ENCODE peak calls at places on chromosomes 3 and 15, in eight cellular contexts. O is effector memory CD8-positive, alpha-beta T cell; R is NCI-H2081; J is EL; P is activated CD8-positive, alpha-beta memory T cell treated with anti-CD3 and anti-CD28 coated beads, Interleukin-2, amount 50 U/mL, for 48 hours; L is heart right ventricle; E is WERI-Rb-1; K is stimulated activated naive CD8-positive, alpha-beta T cell treated with anti-CD3 and anti-CD28 coated beads, Interleukin-15, Interleukin-2, amounts not matched to agents 100 U/mL and 50 U/mL, for 24 hours. H is an unnamed sample.
A peak's percentile ranks its signal among the peaks of the same experiment; 100 is the strongest.

GRCh38 chr3:11212301-11212613 is 58.0 kb downstream of the HRH1 start:
- DNase-seq in O (no peak), R (no peak), J (peak; percentile 84), P (no peak), L (no peak), E (no peak), K (no peak), H (peak; percentile 86)

GRCh38 chr3:99286266-99286845 is 352.0 kb upstream of the COL8A1 start:
- DNase-seq in O (no peak), R (no peak), J (peak; percentile 15), P (no peak), L (no peak), E (no peak), K (no peak), H (peak; percentile 82)

GRCh38 chr3:177760803-177761202 is 563.5 kb upstream of the TBL1XR1 start:
- DNase-seq in O (no peak), R (no peak), J (no peak), P (no peak), L (no peak), E (no peak), K (no peak), H (peak; percentile 30)

GRCh38 chr3:49903451-49904424 is at the start of gene MST1R:
- DNase-seq in O (peak; percentile 82), R (peak; percentile 86), J (no peak), P (peak; percentile 90), L (peak; percentile 81), E (no peak), K (peak; percentile 89), H (no peak)

GRCh38 chr3:182909318-182910040 is 70.9 kb downstream of the DCUN1D1 start:
- DNase-seq in O (no peak), R (peak; percentile 29), J (no peak), P (no peak), L (no peak), E (no peak), K (no peak), H (peak; percentile 30)

GRCh38 chr15:65937046-65937445 is 67.8 kb downstream of the RAB11A start:
- DNase-seq in O (no peak), R (no peak), J (no peak), P (no peak), L (no peak), E (no peak), K (no peak), H (no peak)

GRCh38 chr15:94910166-94910565 is 678.8 kb downstream of the MCTP2 start:
- DNase-seq in O (no peak), R (no peak), J (peak; percentile 1), P (no peak), L (no peak), E (no peak), K (no peak), H (no peak)

GRCh38 chr3:53252105-53252946 is 3.5 kb downstream of the TKT start:
- DNase-seq in O (no peak), R (no peak), J (no peak), P (no peak), L (no peak), E (no peak), K (no peak), H (no peak)

GRCh38 chr3:196968233-196969000 is at the start of gene PIGZ:
- DNase-seq in O (no peak), R (peak; percentile 55), J (peak; percentile 48), P (peak; percentile 70), L (peak; percentile 55), E (no peak), K (peak; percentile 59), H (peak; percentile 44)

GRCh38 chr3:136267235-136267634 is 17.1 kb downstream of the PCCB start:
- DNase-seq in O (no peak), R (no peak), J (no peak), P (no peak), L (no peak), E (no peak), K (no peak), H (no peak)

GRCh38 chr15:59222106-59222505 is 15.5 kb downstream of the LDHAL6B start:
- DNase-seq in O (no peak), R (no peak), J (peak; percentile 90), P (no peak), L (no peak), E (no peak), K (no peak), H (peak; percentile 88)

GRCh38 chr15:85615930-85616329 is 178.8 kb downstream of the KLHL25 start:
- DNase-seq in O (peak; percentile 20), R (no peak), J (peak; percentile 54), P (no peak), L (no peak), E (peak; percentile 37), K (no peak), H (peak; percentile 43)

GRCh38 chr15:40104865-40105516 is 3.7 kb downstream of the BMF start:
- DNase-seq in O (peak; percentile 64), R (peak; percentile 86), J (peak; percentile 94), P (peak; percentile 96), L (peak; percentile 94), E (peak; percentile 91), K (peak; percentile 92), H (peak; percentile 95)

GRCh38 chr3:29555590-29555989 is 274.7 kb downstream of the RBMS3 start:
- DNase-seq in O (no peak), R (no peak), J (peak; percentile 40), P (no peak), L (no peak), E (no peak), K (no peak), H (no peak)

GRCh38 chr15:81284256-81285031 is 39.5 kb downstream of the STARD5 start:
- DNase-seq in O (no peak), R (no peak), J (no peak), P (peak; percentile 26), L (no peak), E (no peak), K (no peak), H (no peak)

GRCh38 chr15:63362196-63362595 is 19.4 kb downstream of the CA12 start:
- DNase-seq in O (no peak), R (no peak), J (no peak), P (no peak), L (peak; percentile 51), E (no peak), K (no peak), H (peak; percentile 25)

GRCh38 chr3:176663376-176663775 is 533.9 kb downstream of the TBL1XR1 start:
- DNase-seq in O (no peak), R (peak; percentile 49), J (peak; percentile 7), P (no peak), L (no peak), E (no peak), K (no peak), H (peak; percentile 58)

GRCh38 chr3:11078826-11079520 is 75.3 kb upstream of the HRH1 start:
- DNase-seq in O (no peak), R (no peak), J (no peak), P (no peak), L (no peak), E (no peak), K (no peak), H (no peak)

GRCh38 chr3:121951291-121951690 is 57.1 kb downstream of the SLC15A2 start:
- DNase-seq in O (no peak), R (no peak), J (no peak), P (no peak), L (no peak), E (no peak), K (no peak), H (no peak)

GRCh38 chr3:111750278-111750884 is 108.7 kb upstream of the PHLDB2 start:
- DNase-seq in O (no peak), R (no peak), J (no peak), P (no peak), L (no peak), E (no peak), K (no peak), H (no peak)

GRCh38 chr3:16374047-16375019 is 109.3 kb downstream of the OXNAD1 start:
- DNase-seq in O (no peak), R (no peak), J (no peak), P (no peak), L (no peak), E (no peak), K (peak; percentile 61), H (no peak)

GRCh38 chr3:150077581-150078247 is 107.0 kb upstream of the PFN2 start:
- DNase-seq in O (no peak), R (no peak), J (peak; percentile 84), P (no peak), L (no peak), E (no peak), K (no peak), H (peak; percentile 73)

GRCh38 chr15:29785068-29785467 is 37.2 kb downstream of the TJP1 start:
- DNase-seq in O (no peak), R (no peak), J (no peak), P (no peak), L (no peak), E (no peak), K (no peak), H (peak; percentile 10)

GRCh38 chr15:99452728-99453643 is 112.8 kb upstream of the MEF2A start:
- DNase-seq in O (no peak), R (no peak), J (peak; percentile 36), P (peak; percentile 50), L (peak; percentile 90), E (peak; percentile 71), K (no peak), H (peak; percentile 49)

GRCh38 chr3:17783426-17783825 is 41.0 kb upstream of the TBC1D5 start:
- DNase-seq in O (no peak), R (no peak), J (no peak), P (no peak), L (no peak), E (no peak), K (no peak), H (no peak)

GRCh38 chr3:186442162-186442561 is 80.1 kb upstream of the DGKG start:
- DNase-seq in O (no peak), R (no peak), J (no peak), P (no peak), L (peak; percentile 23), E (no peak), K (no peak), H (no peak)

GRCh38 chr3:23710555-23710954 is 95.2 kb upstream of the UBE2E1 start:
- DNase-seq in O (no peak), R (no peak), J (no peak), P (no peak), L (peak; percentile 21), E (no peak), K (no peak), H (peak; percentile 24)

GRCh38 chr3:181823716-181824115 is 112.0 kb downstream of the SOX2 start:
- DNase-seq in O (no peak), R (peak; percentile 74), J (no peak), P (no peak), L (no peak), E (no peak), K (no peak), H (no peak)

GRCh38 chr3:133301194-133301593 is 98.7 kb upstream of the BFSP2 start:
- DNase-seq in O (no peak), R (no peak), J (peak; percentile 90), P (no peak), L (no peak), E (no peak), K (no peak), H (peak; percentile 97)

GRCh38 chr3:4343258-4343657 is 40.1 kb downstream of the SETMAR start:
- DNase-seq in O (no peak), R (no peak), J (peak; percentile 18), P (no peak), L (no peak), E (no peak), K (no peak), H (peak; percentile 80)

GRCh38 chr15:48888836-48889235 is 10.9 kb downstream of the EID1 start:
- DNase-seq in O (no peak), R (no peak), J (no peak), P (no peak), L (no peak), E (no peak), K (no peak), H (no peak)

GRCh38 chr3:19148768-19149091 is 420 bp downstream of the KCNH8 start:
- DNase-seq in O (no peak), R (no peak), J (no peak), P (no peak), L (no peak), E (no peak), K (no peak), H (no peak)

GRCh38 chr3:187673012-187673411 is 2.8 kb upstream of the SST start:
- DNase-seq in O (no peak), R (no peak), J (peak; percentile 43), P (no peak), L (no peak), E (no peak), K (no peak), H (peak; percentile 60)

H was measured in M059J.